ENCODE peak calls at places on chromosome 19, in seven cellular contexts. H is coronary artery, B is mucosa of descending colon, Q is NT2/D1, V is thoracic aorta, X is iPS DF 6.9, K is psoas muscle. L is an unnamed sample.

GRCh38 chr19:19276386-19276785 is 3.3 kb upstream of the TM6SF2 start:
- DNase-seq in Q (no peak), K (no peak), V (no peak), B (no peak), X (no peak), H (no peak), L (no peak)

GRCh38 chr19:18145391-18145999 is 7.5 kb upstream of the PIK3R2 start:
- DNase-seq in H (peak; percentile 62), K (no peak), V (no peak), Q (no peak), B (no peak), X (no peak), L (no peak)

GRCh38 chr19:33887891-33888290 is 91.2 kb downstream of the KCTD15 start:
- DNase-seq in X (no peak), Q (no peak), V (no peak), H (no peak), B (no peak), K (no peak), L (no peak)

GRCh38 chr19:1274852-1275259 is 474 bp upstream of the FAM174C start:
- DNase-seq in Q (no peak), X (no peak), B (no peak), H (peak; percentile 82), K (no peak), V (no peak), L (no peak)

GRCh38 chr19:6125571-6125989 is 9.9 kb upstream of the ACSBG2 start:
- DNase-seq in K (no peak), B (no peak), Q (peak; percentile 66), V (no peak), X (no peak), H (no peak), L (peak; percentile 68)

GRCh38 chr19:4676955-4677731 is 7.0 kb upstream of the MYDGF start:
- DNase-seq in B (no peak), K (peak; percentile 87), X (peak; percentile 93), V (no peak), H (no peak), Q (peak; percentile 77), L (no peak)

GRCh38 chr19:7862413-7862951 is 11.7 kb downstream of the PRR36 start:
- DNase-seq in V (no peak), B (peak; percentile 87), K (peak; percentile 72), H (no peak), X (no peak), Q (peak; percentile 84), L (peak; percentile 57)

GRCh38 chr19:5057860-5058259 is 88.9 kb downstream of the KDM4B start:
- DNase-seq in H (no peak), B (no peak), V (no peak), K (peak; percentile 60), X (no peak), Q (no peak), L (no peak)

GRCh38 chr19:4066176-4066606 is 508 bp downstream of the ZBTB7A start:
- DNase-seq in Q (no peak), B (no peak), K (peak; percentile 81), H (no peak), X (no peak), V (no peak), L (no peak)

GRCh38 chr19:41263042-41263849 is 926 bp upstream of the HNRNPUL1 start:
- DNase-seq in V (peak; percentile 42), B (peak; percentile 82), H (peak; percentile 88), Q (no peak), K (peak; percentile 86), X (no peak), L (peak; percentile 42)

GRCh38 chr19:35240322-35240721 is 8.5 kb upstream of the LSR start:
- DNase-seq in X (no peak), Q (no peak), H (no peak), V (no peak), K (no peak), B (no peak), L (no peak)

GRCh38 chr19:2977686-2978466 is 512 bp downstream of the TLE6 start:
- DNase-seq in V (no peak), H (no peak), Q (no peak), K (no peak), X (no peak), B (no peak), L (no peak)

GRCh38 chr19:3216874-3217273 is 7.6 kb upstream of the CELF5 start:
- DNase-seq in K (no peak), B (no peak), X (no peak), V (no peak), Q (no peak), H (no peak), L (no peak)

GRCh38 chr19:38135150-38135998 is 88.6 kb downstream of the DPF1 start:
- DNase-seq in H (no peak), B (no peak), K (peak; percentile 64), V (no peak), X (no peak), Q (no peak), L (no peak)

GRCh38 chr19:35847911-35848310 is 4.4 kb downstream of the NPHS1 start:
- DNase-seq in B (no peak), V (no peak), K (no peak), H (no peak), X (no peak), Q (no peak), L (no peak)

GRCh38 chr19:38224014-38224862 is at the start of gene DPF1:
- DNase-seq in K (no peak), X (no peak), V (no peak), H (no peak), B (no peak), Q (no peak), L (peak; percentile 73)

GRCh38 chr19:23547816-23548430 is 139.1 kb downstream of the ZNF675 start:
- DNase-seq in B (no peak), X (no peak), V (no peak), Q (no peak), H (no peak), K (no peak), L (no peak)

GRCh38 chr19:6767357-6768235 is at the start of gene SH2D3A:
- DNase-seq in B (peak; percentile 98), Q (peak; percentile 86), K (peak; percentile 74), X (peak; percentile 84), V (no peak), H (no peak), L (peak; percentile 93)

GRCh38 chr19:44696939-44697669 is 1.8 kb upstream of the CEACAM16 start:
- DNase-seq in H (no peak), V (no peak), K (no peak), Q (no peak), B (no peak), X (no peak), L (no peak)
- H3K4me3 ChIP-seq in H (no peak overlapping the region), V (no peak overlapping the region), K (no peak overlapping the region), Q (no peak overlapping the region), B (no peak overlapping the region), X (no peak overlapping the region), L (no peak overlapping the region)

GRCh38 chr19:13092206-13092605 is 10.5 kb downstream of the LYL1 start:
- DNase-seq in H (no peak), Q (no peak), V (no peak), X (no peak), B (no peak), K (no peak), L (no peak)
- H3K4me3 ChIP-seq in H (peak overlapping the region; percentile 52), Q (no peak overlapping the region), V (peak overlapping the region; percentile 57), X (no peak overlapping the region), B (no peak overlapping the region), K (no peak overlapping the region), L (no peak overlapping the region)

GRCh38 chr19:29965529-29965928 is 23.5 kb downstream of the URI1 start:
- DNase-seq in H (no peak), V (no peak), X (no peak), Q (no peak), K (no peak), B (no peak), L (no peak)
- H3K4me3 ChIP-seq in H (no peak overlapping the region), V (no peak overlapping the region), X (no peak overlapping the region), Q (no peak overlapping the region), K (no peak overlapping the region), B (no peak overlapping the region), L (no peak overlapping the region)

GRCh38 chr19:48496959-48497727 is 14.5 kb downstream of the LMTK3 start:
- DNase-seq in K (no peak), V (no peak), H (no peak), X (no peak), Q (no peak), B (no peak), L (no peak)
- H3K4me3 ChIP-seq in K (no peak overlapping the region), V (peak overlapping the region; percentile 10), H (no peak overlapping the region), X (no peak overlapping the region), Q (no peak overlapping the region), B (no peak overlapping the region), L (no peak overlapping the region)

GRCh38 chr19:55173717-55174409 is 6.2 kb downstream of the SYT5 start:
- DNase-seq in V (no peak), X (no peak), H (no peak), Q (no peak), B (peak; percentile 70), K (no peak), L (no peak)
- H3K4me3 ChIP-seq in V (peak overlapping the region; percentile 69), X (peak overlapping the region; percentile 62), H (peak overlapping the region; percentile 64), Q (peak overlapping the region; percentile 62), B (no peak overlapping the region), K (peak overlapping the region; percentile 46), L (peak overlapping the region; percentile 51)

GRCh38 chr19:13012690-13013608 is 17.7 kb downstream of the NFIX start:
- DNase-seq in Q (no peak), H (no peak), V (no peak), K (peak; percentile 93), B (peak; percentile 79), X (no peak), L (no peak)
- H3K4me3 ChIP-seq in Q (no peak overlapping the region), H (peak overlapping the region; percentile 62), V (peak overlapping the region; percentile 81), K (peak overlapping the region; percentile 70), B (no peak overlapping the region), X (no peak overlapping the region), L (no peak overlapping the region)

GRCh38 chr19:44779150-44779549 is 1.5 kb downstream of the CBLC start:
- DNase-seq in H (no peak), Q (no peak), V (no peak), B (no peak), X (no peak), K (no peak), L (no peak)

GRCh38 chr19:44775676-44776240 is 1.9 kb upstream of the CBLC start:
- DNase-seq in V (no peak), B (no peak), K (no peak), H (no peak), Q (no peak), X (no peak), L (no peak)

GRCh38 chr19:44774614-44775013 is 3.1 kb upstream of the CBLC start:
- DNase-seq in V (no peak), B (no peak), H (no peak), Q (no peak), X (no peak), K (no peak), L (no peak)

GRCh38 chr19:44776402-44777096 is 1.1 kb upstream of the CBLC start:
- DNase-seq in Q (no peak), K (no peak), H (no peak), B (peak; percentile 94), V (no peak), X (no peak), L (no peak)

DNA sequence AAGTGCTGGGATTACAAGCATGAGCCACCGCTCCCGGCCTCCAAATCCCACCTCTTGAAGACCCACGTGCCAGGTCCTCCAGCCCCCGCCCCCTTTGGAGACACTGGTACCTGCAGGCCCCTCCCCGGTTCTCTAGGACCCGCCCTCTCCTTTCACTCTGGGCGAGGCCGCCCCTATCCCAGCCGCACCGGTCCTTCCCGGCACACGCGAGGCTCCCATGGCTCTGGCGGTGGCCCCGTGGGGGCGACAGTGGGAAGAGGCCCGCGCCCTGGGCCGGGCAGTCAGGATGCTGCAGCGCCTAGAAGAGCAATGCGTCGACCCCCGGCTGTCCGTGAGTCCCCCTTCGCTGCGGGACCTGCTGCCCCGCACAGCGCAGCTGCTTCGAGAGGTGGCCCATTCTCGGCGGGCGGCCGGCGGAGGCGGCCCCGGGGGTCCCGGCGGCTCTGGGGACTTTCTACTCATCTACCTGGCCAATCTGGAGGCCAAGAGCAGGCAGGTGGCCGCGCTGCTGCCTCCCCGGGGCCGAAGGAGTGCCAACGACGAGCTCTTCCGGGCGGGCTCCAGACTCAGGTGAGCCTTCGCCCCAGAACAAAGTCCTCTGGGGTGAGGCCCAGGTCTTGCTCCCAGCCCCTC is at the start of gene CBLC:
- DNase-seq in H (no peak), K (no peak), X (no peak), B (peak; percentile 93), V (no peak), Q (peak; percentile 47), L (no peak)
- H3K4me3 ChIP-seq in H (no peak within 1 kb of the TSS), K (no peak within 1 kb of the TSS), X (peak within 1 kb of the TSS; percentile 39), B (peak within 1 kb of the TSS; percentile 44), V (no peak within 1 kb of the TSS), Q (peak within 1 kb of the TSS; percentile 47), L (no peak within 1 kb of the TSS)

L was measured in Jurkat, Clone E6-1.